ENCODE peak calls at places on chromosome 5, in ten cellular contexts. I is T-helper 2 cell; O is kidney epithelial cell; F is erythroblast; X is AG10803; R is effector CD4-positive, alpha-beta T cell; Z is NCI-H345; P is activated T-cell treated with anti-CD3 and anti-CD28 coated beads for 1 hour; J is NCI-H526; U is astrocyte of the spinal cord. E is an unnamed sample.

GRCh38 chr5:172245046-172245445 is 38.5 kb downstream of the UBTD2 start:
- DNase-seq in I (no peak), O (no peak), F (no peak), X (no peak), R (no peak), Z (no peak), P (no peak), J (no peak), U (no peak), E (no peak)

GRCh38 chr5:133530270-133530669 is 82.1 kb downstream of the FSTL4 start:
- DNase-seq in I (no peak), O (no peak), F (no peak), X (no peak), R (no peak), Z (no peak), P (no peak), J (no peak), U (no peak), E (no peak)

GRCh38 chr5:73654861-73655318 is 28.9 kb downstream of the ARHGEF28 start:
- DNase-seq in I (no peak), O (no peak), F (no peak), X (no peak), R (no peak), Z (no peak), P (no peak), J (no peak), U (no peak), E (no peak)

GRCh38 chr5:113061851-113062631 is 85.4 kb downstream of the DCP2 start:
- DNase-seq in I (no peak), O (peak; percentile 62), F (no peak), X (peak; percentile 76), R (no peak), Z (no peak), P (no peak), J (no peak), U (peak; percentile 87), E (no peak)

GRCh38 chr5:30324083-30324482 is 869.4 kb upstream of the CDH6 start:
- DNase-seq in I (no peak), O (no peak), F (no peak), X (no peak), R (no peak), Z (no peak), P (no peak), J (no peak), U (no peak), E (no peak)

GRCh38 chr5:143837306-143837848 is 25.4 kb downstream of the HMHB1 start:
- DNase-seq in I (no peak), O (no peak), F (no peak), X (peak; percentile 89), R (no peak), Z (peak; percentile 74), P (no peak), J (no peak), U (peak; percentile 63), E (no peak)

GRCh38 chr5:148956632-148957385 is 106.1 kb downstream of the SH3TC2 start:
- DNase-seq in I (no peak), O (no peak), F (no peak), X (no peak), R (no peak), Z (no peak), P (no peak), J (peak; percentile 37), U (no peak), E (no peak)

GRCh38 chr5:120082316-120083068 is 381.6 kb upstream of the PRR16 start:
- DNase-seq in I (no peak), O (no peak), F (no peak), X (no peak), R (no peak), Z (no peak), P (no peak), J (no peak), U (no peak), E (no peak)

GRCh38 chr5:64665243-64665642 is 25.1 kb upstream of the SHISAL2B start:
- DNase-seq in I (no peak), O (no peak), F (no peak), X (no peak), R (no peak), Z (no peak), P (no peak), J (no peak), U (no peak), E (no peak)

GRCh38 chr5:94459915-94460314 is 158.5 kb downstream of the KIAA0825 start:
- DNase-seq in I (no peak), O (no peak), F (no peak), X (no peak), R (no peak), Z (no peak), P (no peak), J (no peak), U (no peak), E (no peak)

GRCh38 chr5:17212996-17213395 is 4.4 kb upstream of the BASP1 start:
- DNase-seq in I (no peak), O (no peak), F (no peak), X (no peak), R (no peak), Z (no peak), P (no peak), J (no peak), U (no peak), E (no peak)

GRCh38 chr5:64505769-64506566 is at the start of gene RGS7BP:
- DNase-seq in I (no peak), O (no peak), F (no peak), X (peak; percentile 17), R (no peak), Z (peak; percentile 63), P (no peak), J (peak; percentile 27), U (peak; percentile 52), E (no peak)

GRCh38 chr5:78009937-78010527 is 233.9 kb upstream of the TBCA start:
- DNase-seq in I (no peak), O (no peak), F (no peak), X (peak; percentile 91), R (no peak), Z (no peak), P (no peak), J (no peak), U (peak; percentile 78), E (no peak)

GRCh38 chr5:73443725-73444498 is 4.7 kb downstream of the FOXD1 start:
- DNase-seq in I (no peak), O (no peak), F (no peak), X (no peak), R (no peak), Z (peak; percentile 74), P (no peak), J (peak; percentile 50), U (peak; percentile 47), E (no peak)

GRCh38 chr5:167688731-167689130 is 602.7 kb upstream of the WWC1 start:
- DNase-seq in I (no peak), O (no peak), F (no peak), X (no peak), R (no peak), Z (no peak), P (no peak), J (no peak), U (peak; percentile 33), E (no peak)

GRCh38 chr5:60522299-60522915 is 177.6 kb downstream of the DEPDC1B start:
- DNase-seq in I (no peak), O (no peak), F (no peak), X (peak; percentile 10), R (no peak), Z (no peak), P (no peak), J (no peak), U (peak; percentile 69), E (no peak)

GRCh38 chr5:128475693-128476092 is 62.4 kb downstream of the FBN2 start:
- DNase-seq in I (no peak), O (no peak), F (no peak), X (no peak), R (no peak), Z (no peak), P (no peak), J (no peak), U (no peak), E (no peak)

GRCh38 chr5:58849995-58850667 is 267.3 kb downstream of the RAB3C start:
- DNase-seq in I (no peak), O (peak; percentile 12), F (peak; percentile 17), X (peak; percentile 12), R (no peak), Z (peak; percentile 23), P (no peak), J (no peak), U (peak; percentile 28), E (no peak)

GRCh38 chr5:34930527-34930844 is 1.1 kb downstream of the DNAJC21 start:
- DNase-seq in I (no peak), O (no peak), F (peak; percentile 55), X (peak; percentile 38), R (no peak), Z (no peak), P (no peak), J (no peak), U (no peak), E (no peak)

E was measured in T-helper 1 cell.